ENCODE peak calls at places on chromosome 11, in four cellular contexts. E is substantia nigra, P is transverse colon, Z is breast epithelium. O is an unnamed sample.

GRCh38 chr11:73298233-73298632 is 9.8 kb upstream of the ARHGEF17 start:
- DNase-seq in E (no peak), P (no peak), Z (no peak), O (no peak)

GRCh38 chr11:597166-597725 is 18.5 kb downstream of the IRF7 start:
- DNase-seq in E (no peak), P (no peak), Z (no peak), O (no peak)

GRCh38 chr11:134478176-134478575 is 66.1 kb upstream of the B3GAT1 start:
- DNase-seq in E (no peak), P (no peak), Z (no peak), O (no peak)

GRCh38 chr11:72700026-72700610 is 25.9 kb upstream of the PDE2A start:
- DNase-seq in E (no peak), P (no peak), Z (no peak), O (peak; percentile 32)

GRCh38 chr11:108786281-108786990 is 121.6 kb downstream of the DDX10 start:
- DNase-seq in E (no peak), P (no peak), Z (no peak), O (no peak)

GRCh38 chr11:71120346-71120963 is 131.9 kb downstream of the SHANK2 start:
- DNase-seq in E (no peak), P (peak; percentile 42), Z (no peak), O (no peak)

GRCh38 chr11:121563900-121564822 is 111.4 kb upstream of the SORL1-AS1 start:
- DNase-seq in E (no peak), P (no peak), Z (no peak), O (no peak)

GRCh38 chr11:77351281-77351905 is 49.9 kb upstream of the GDPD4 start:
- DNase-seq in E (no peak), P (no peak), Z (no peak), O (no peak)

GRCh38 chr11:83612891-83613766 is 327.0 kb upstream of the CCDC90B start:
- DNase-seq in E (no peak), P (no peak), Z (no peak), O (no peak)

GRCh38 chr11:62854013-62854824 is 14.8 kb upstream of the WDR74 start:
- DNase-seq in E (no peak), P (no peak), Z (no peak), O (no peak)

GRCh38 chr11:45563801-45564200 is 101.6 kb downstream of the CHST1 start:
- DNase-seq in E (no peak), P (no peak), Z (no peak), O (no peak)

GRCh38 chr11:115098037-115098436 is 406.2 kb downstream of the CADM1 start:
- DNase-seq in E (no peak), P (no peak), Z (no peak), O (no peak)

GRCh38 chr11:61254403-61255025 is 13.5 kb downstream of the PGA5 start:
- DNase-seq in E (peak; percentile 28), P (peak; percentile 70), Z (peak; percentile 61), O (no peak)

GRCh38 chr11:26626346-26626745 is 54.3 kb upstream of the MUC15 start:
- DNase-seq in E (no peak), P (no peak), Z (no peak), O (no peak)

GRCh38 chr11:121131656-121132055 is 30.6 kb downstream of the TECTA start:
- DNase-seq in E (no peak), P (no peak), Z (no peak), O (no peak)

GRCh38 chr11:7604331-7604973 is 68.8 kb downstream of the CYB5R2 start:
- DNase-seq in E (no peak), P (peak; percentile 60), Z (no peak), O (no peak)

GRCh38 chr11:80388133-80388532 is 947.3 kb upstream of the TENM4 start:
- DNase-seq in E (no peak), P (no peak), Z (no peak), O (no peak)

GRCh38 chr11:31800398-31801265 is 10.5 kb downstream of the PAX6 start:
- DNase-seq in E (no peak), P (no peak), Z (no peak), O (no peak)

GRCh38 chr11:19368726-19369364 is 128.1 kb upstream of the E2F8 start:
- DNase-seq in E (no peak), P (no peak), Z (no peak), O (no peak)

GRCh38 chr11:119876841-119877240 is 147.8 kb upstream of the NECTIN1 start:
- DNase-seq in E (no peak), P (no peak), Z (no peak), O (no peak)

GRCh38 chr11:119875841-119876600 is 147.0 kb upstream of the NECTIN1 start:
- DNase-seq in E (no peak), P (no peak), Z (no peak), O (no peak)

GRCh38 chr11:119874660-119875238 is 145.7 kb upstream of the NECTIN1 start:
- DNase-seq in E (no peak), P (no peak), Z (no peak), O (no peak)

GRCh38 chr11:119873761-119874421 is 144.9 kb upstream of the NECTIN1 start:
- DNase-seq in E (no peak), P (no peak), Z (no peak), O (no peak)

DNA sequence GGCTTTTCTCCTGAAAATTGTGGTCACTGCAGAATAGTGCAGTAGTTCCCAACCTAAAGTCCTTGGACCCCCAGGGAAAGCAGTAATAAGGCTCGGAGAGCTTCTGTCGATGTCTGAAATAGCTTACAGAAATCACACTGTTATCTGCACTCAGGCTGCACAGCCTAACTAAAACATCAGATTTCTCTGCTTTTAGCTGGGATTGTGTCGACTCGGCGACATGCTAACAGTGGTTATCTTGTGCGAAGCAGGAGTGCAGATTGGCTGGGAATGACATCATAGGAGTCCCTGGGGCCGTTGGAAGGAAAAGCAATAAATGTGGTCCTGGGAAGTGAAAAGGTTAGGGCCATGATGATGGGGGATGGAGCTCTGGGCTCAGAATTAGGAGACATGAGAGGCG is 143.9 kb upstream of the NECTIN1 start:
- DNase-seq in E (no peak), P (no peak), Z (no peak), O (no peak)
- H3K27ac ChIP-seq in E (no peak overlapping the region), P (no peak overlapping the region), Z (no peak overlapping the region), O (no peak overlapping the region)

GRCh38 chr11:75430692-75431532 is 2.1 kb downstream of the KLHL35 start:
- DNase-seq in E (no peak), P (no peak), Z (no peak), O (no peak)

GRCh38 chr11:75429641-75429901 is 3.4 kb downstream of the KLHL35 start:
- DNase-seq in E (no peak), P (no peak), Z (no peak), O (no peak)

GRCh38 chr11:75428989-75429640 is 3.9 kb downstream of the KLHL35 start:
- DNase-seq in E (no peak), P (no peak), Z (no peak), O (no peak)

GRCh38 chr11:75431533-75432525 is 1.2 kb downstream of the KLHL35 start:
- DNase-seq in E (no peak), P (no peak), Z (no peak), O (no peak)

GRCh38 chr11:75429902-75430691 is 2.9 kb downstream of the KLHL35 start:
- DNase-seq in E (no peak), P (peak; percentile 71), Z (no peak), O (peak; percentile 34)
- H3K27ac ChIP-seq in E (no peak overlapping the region), P (peak overlapping the region; percentile 35), Z (no peak overlapping the region), O (no peak overlapping the region)

DNA sequence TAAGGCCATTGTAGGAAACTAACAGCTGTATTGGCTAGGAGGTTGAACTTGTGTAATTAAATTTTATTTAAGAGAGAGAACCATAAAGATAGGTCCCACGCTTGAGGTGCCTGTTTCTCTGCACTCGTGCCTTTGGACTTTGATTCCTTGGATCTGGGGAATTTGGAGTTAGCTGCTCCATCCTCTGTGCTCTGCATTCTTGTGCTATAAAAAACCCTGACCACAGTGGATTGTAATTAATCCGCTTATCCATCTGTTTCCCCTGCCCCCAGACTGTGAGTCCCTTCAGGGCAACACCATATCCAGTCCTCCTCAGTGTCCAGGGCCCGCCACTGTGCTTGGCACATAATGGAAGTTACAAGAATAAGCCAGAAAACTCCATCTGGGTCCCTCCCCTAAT is 169.8 kb downstream of the SPON1 start:
- DNase-seq in E (no peak), P (peak; percentile 21), Z (no peak), O (no peak)
- H3K27ac ChIP-seq in E (no peak overlapping the region), P (peak overlapping the region; percentile 28), Z (no peak overlapping the region), O (no peak overlapping the region)

DNA sequence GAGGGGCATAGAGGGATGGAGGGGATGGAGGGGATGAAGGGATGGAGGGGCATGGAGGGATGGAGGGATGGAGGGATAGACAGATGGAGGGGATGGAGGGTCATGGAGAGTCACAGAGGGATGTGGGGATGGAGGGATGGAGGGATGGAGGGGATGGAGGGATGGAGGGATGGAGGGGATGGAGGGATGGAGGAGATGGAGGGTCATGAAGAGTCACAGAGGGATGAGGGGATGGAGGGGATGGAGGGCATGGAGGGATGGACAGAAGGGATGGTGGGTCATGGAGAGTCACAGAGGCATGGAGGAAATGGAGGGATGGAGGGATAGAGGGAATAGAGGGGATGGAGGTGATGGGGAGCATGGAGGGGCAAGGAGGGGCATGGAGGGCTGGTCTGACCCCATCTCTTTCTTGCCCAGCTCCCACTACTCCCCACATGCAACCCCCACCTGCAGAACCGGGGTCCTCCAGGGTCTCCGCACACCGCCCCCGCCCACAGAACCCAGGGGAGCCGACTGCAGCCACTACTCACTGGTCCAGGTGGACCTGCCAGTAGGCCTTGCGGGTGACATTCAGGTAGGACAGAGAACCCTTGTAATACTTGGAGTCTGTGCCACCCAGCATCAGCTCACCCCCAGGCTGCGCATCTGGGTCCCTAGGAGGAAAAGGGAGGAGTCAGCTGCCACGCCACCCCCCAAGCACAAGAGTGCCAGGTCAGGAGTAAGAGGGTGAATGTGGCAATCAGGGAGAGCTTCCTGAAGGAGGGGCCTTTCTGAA is 4.2 kb upstream of the IFITM10 start:
- DNase-seq in E (no peak), P (no peak), Z (no peak), O (no peak)
- H3K27ac ChIP-seq in E (no peak overlapping the region), P (no peak overlapping the region), Z (no peak overlapping the region), O (no peak overlapping the region)

DNA sequence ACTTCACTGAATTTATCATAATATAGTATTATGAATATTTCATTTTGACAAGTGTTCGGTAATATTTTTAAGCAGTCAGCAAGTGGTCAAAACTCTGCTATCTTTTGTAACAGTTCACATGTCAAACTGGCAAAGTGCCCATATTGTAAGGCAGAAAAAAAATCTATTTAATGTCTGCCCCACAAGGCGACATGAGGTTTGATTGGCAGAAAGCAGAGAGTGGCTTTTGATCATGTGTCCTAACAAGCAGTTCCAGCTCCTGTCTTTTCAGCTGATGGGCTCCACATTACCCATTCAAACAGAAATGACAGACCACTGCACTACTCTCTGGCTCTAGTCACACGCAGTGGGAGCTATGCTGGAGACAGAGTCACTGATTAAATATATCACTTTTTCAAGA is 59.0 kb downstream of the SOX6 start:
- DNase-seq in E (no peak), P (no peak), Z (no peak), O (no peak)
- H3K27ac ChIP-seq in E (no peak overlapping the region), P (no peak overlapping the region), Z (no peak overlapping the region), O (no peak overlapping the region)